ENCODE peak calls at places on chromosomes 3 and 15, in eight cellular contexts. O is endothelial cell of umbilical vein, W is Peyer's patch, Z is thyroid gland, I is sigmoid colon, D is K562, J is H1, R is ovary. X is an unnamed sample. For H3K4me1, the result is how much of the 10 kb centered on the place peaks cover.

GRCh38 chr15:79593119-79593869 is 161.2 kb downstream of the MINAR1 start:
- DNase-seq in D (no peak), O (peak), R (no peak), J (peak), Z (no peak), W (no peak), I (no peak), X (no peak)

GRCh38 chr3:139388961-139389551 is 391 bp downstream of the COPB2 start:
- DNase-seq in D (no peak), W (no peak), I (no peak), J (no peak), Z (no peak), O (no peak), R (no peak), X (no peak)

GRCh38 chr15:56821721-56822425 is 88.6 kb upstream of the ZNF280D start:
- DNase-seq in W (peak), I (peak), O (peak), Z (peak), D (peak), R (peak), J (peak), X (peak)

GRCh38 chr15:29924750-29925149 is 102.5 kb upstream of the TJP1 start:
- DNase-seq in Z (peak), O (peak), R (no peak), W (no peak), D (no peak), J (no peak), I (no peak), X (no peak)

GRCh38 chr3:107959767-107960166 is 131.1 kb downstream of the CD47 start:
- DNase-seq in D (no peak), J (no peak), W (no peak), I (no peak), R (no peak), Z (no peak), O (peak), X (no peak)

GRCh38 chr3:49867400-49867799 is 2.3 kb downstream of the CAMKV start:
- DNase-seq in I (no peak), R (no peak), D (no peak), W (no peak), O (no peak), Z (no peak), J (peak), X (no peak)

GRCh38 chr15:98785796-98786581 is 137.7 kb downstream of the IGF1R start:
- DNase-seq in J (no peak), W (no peak), I (no peak), O (no peak), Z (no peak), D (no peak), R (no peak), X (no peak)

GRCh38 chr3:44883999-44884431 is 9.6 kb downstream of the TGM4 start:
- DNase-seq in R (no peak), D (no peak), Z (peak), W (no peak), I (no peak), O (peak), J (no peak), X (no peak)

GRCh38 chr3:189839576-189839975 is 208.4 kb downstream of the TP63 start:
- DNase-seq in D (no peak), W (no peak), Z (no peak), I (no peak), J (no peak), O (no peak), R (no peak), X (no peak)

GRCh38 chr15:37245358-37245757 is 145.0 kb upstream of the MEIS2 start:
- DNase-seq in D (no peak), Z (no peak), R (no peak), O (no peak), J (no peak), I (no peak), W (no peak), X (no peak)

GRCh38 chr3:138916824-138917223 is 30.1 kb downstream of the FOXL2 start:
- DNase-seq in O (no peak), Z (peak), W (no peak), I (no peak), D (no peak), R (no peak), J (no peak), X (no peak)

GRCh38 chr15:92645051-92645631 is 10.4 kb downstream of the FAM174B start:
- DNase-seq in R (no peak), I (no peak), D (peak), Z (peak), O (peak), J (no peak), W (no peak), X (no peak)

GRCh38 chr15:47822066-47822465 is 104.8 kb downstream of the SEMA6D start:
- DNase-seq in J (no peak), I (no peak), O (no peak), R (peak), Z (peak), D (no peak), W (no peak), X (no peak)

GRCh38 chr3:122936986-122937385 is 90.6 kb downstream of the SEMA5B start:
- DNase-seq in R (no peak), W (no peak), Z (no peak), O (no peak), I (no peak), J (no peak), D (no peak), X (no peak)

GRCh38 chr15:61641645-61642044 is 412.5 kb upstream of the RORA start:
- DNase-seq in J (no peak), Z (no peak), W (no peak), D (no peak), O (no peak), R (no peak), I (no peak), X (no peak)

GRCh38 chr3:190121061-190121765 is 516 bp upstream of the P3H2 start:
- DNase-seq in J (no peak), I (peak), W (no peak), O (no peak), R (peak), Z (peak), D (no peak), X (no peak)

GRCh38 chr3:18098960-18099587 is 326.1 kb downstream of the SATB1 start:
- DNase-seq in O (no peak), R (no peak), J (no peak), I (no peak), Z (no peak), W (no peak), D (no peak), X (no peak)

GRCh38 chr15:34890424-34890823 is 79.1 kb downstream of the AQR start:
- DNase-seq in Z (no peak), O (no peak), R (no peak), D (no peak), I (no peak), J (no peak), W (no peak), X (no peak)

GRCh38 chr3:11480663-11481298 is 162.9 kb downstream of the VGLL4 start:
- DNase-seq in D (peak), Z (no peak), I (peak), O (peak), J (no peak), W (no peak), R (no peak), X (peak)

GRCh38 chr3:128297401-128298138 is 144.3 kb downstream of the EEFSEC start:
- DNase-seq in J (peak), R (no peak), D (no peak), Z (peak), W (no peak), I (no peak), O (no peak), X (no peak)

GRCh38 chr3:121958801-121959200 is 63.2 kb downstream of the ILDR1 start:
- DNase-seq in J (no peak), Z (no peak), W (no peak), D (no peak), R (no peak), I (no peak), O (no peak), X (no peak)

GRCh38 chr3:132145833-132146232 is 111.0 kb upstream of the CPNE4 start:
- DNase-seq in R (no peak), O (no peak), W (no peak), I (no peak), J (no peak), Z (no peak), D (no peak), X (no peak)

GRCh38 chr3:185195652-185196051 is 42.8 kb upstream of the C3orf70 start:
- DNase-seq in D (no peak), I (no peak), R (no peak), Z (no peak), J (no peak), O (no peak), W (no peak), X (no peak)

GRCh38 chr15:31062965-31063355 is 38.6 kb downstream of the TRPM1 start:
- DNase-seq in Z (no peak), I (no peak), W (no peak), R (no peak), J (no peak), O (peak), D (no peak), X (peak)

GRCh38 chr15:80568876-80569605 is 126.1 kb upstream of the ABHD17C start:
- DNase-seq in D (no peak), J (no peak), Z (no peak), W (no peak), I (peak), R (no peak), O (no peak), X (no peak)

GRCh38 chr15:49225572-49226281 is 55.7 kb downstream of the GALK2 start:
- DNase-seq in J (peak), I (no peak), Z (peak), R (no peak), O (peak), D (peak), W (no peak), X (no peak)

GRCh38 chr3:10238330-10238995 is 9.8 kb upstream of the TATDN2 start:
- DNase-seq in D (peak), O (no peak), W (no peak), J (no peak), I (no peak), Z (no peak), R (no peak), X (no peak)

GRCh38 chr3:110783541-110783940 is 288.1 kb upstream of the NECTIN3 start:
- DNase-seq in J (no peak), I (no peak), W (no peak), O (no peak), D (no peak), Z (no peak), R (no peak), X (no peak)

GRCh38 chr3:153277029-153277428 is 115.0 kb downstream of the RAP2B start:
- DNase-seq in Z (no peak), D (no peak), J (no peak), W (no peak), I (no peak), R (no peak), O (no peak), X (no peak)

GRCh38 chr3:11010406-11011165 is 18.0 kb downstream of the SLC6A1 start:
- DNase-seq in I (no peak), O (no peak), D (no peak), J (no peak), Z (no peak), W (peak), R (no peak), X (no peak)

GRCh38 chr3:171285287-171285686 is 174.9 kb downstream of the TNIK start:
- DNase-seq in D (no peak), I (no peak), O (no peak), Z (no peak), J (no peak), R (no peak), W (no peak), X (no peak)

GRCh38 chr3:149628957-149629670 is 28.7 kb downstream of the WWTR1 start:
- DNase-seq in D (no peak), R (no peak), Z (no peak), O (no peak), J (no peak), W (no peak), I (no peak), X (no peak)

GRCh38 chr3:96755519-96755918 is 58.9 kb upstream of the EPHA6 start:
- DNase-seq in J (no peak), W (no peak), R (no peak), O (no peak), D (no peak), Z (no peak), I (no peak), X (no peak)

DNA sequence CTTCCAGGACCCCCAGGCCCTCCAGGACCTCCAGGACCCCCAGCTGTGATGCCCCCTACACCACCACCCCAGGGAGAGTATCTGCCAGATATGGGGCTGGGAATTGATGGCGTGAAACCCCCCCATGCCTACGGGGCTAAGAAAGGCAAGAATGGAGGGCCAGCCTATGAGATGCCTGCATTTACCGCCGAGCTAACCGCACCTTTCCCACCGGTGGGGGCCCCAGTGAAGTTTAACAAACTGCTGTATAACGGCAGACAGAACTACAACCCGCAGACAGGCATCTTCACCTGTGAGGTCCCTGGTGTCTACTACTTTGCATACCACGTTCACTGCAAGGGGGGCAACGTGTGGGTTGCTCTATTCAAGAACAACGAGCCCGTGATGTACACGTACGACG is 22.1 kb upstream of the CMSS1 start:
- DNase-seq in D (no peak), Z (no peak), J (no peak), R (no peak), I (no peak), W (no peak), O (no peak), X (no peak)
- H3K4me1 ChIP-seq in D (under half), Z (under half), J (under half), R (under half), I (under half), W (under half), O (under half), X (under half)

GRCh38 chr3:187002915-187003314 is 72.6 kb downstream of the ST6GAL1 start:
- DNase-seq in J (no peak), W (no peak), I (no peak), D (no peak), Z (no peak), R (no peak), O (no peak), X (no peak)

GRCh38 chr3:187000711-187001151 is 70.4 kb downstream of the ST6GAL1 start:
- DNase-seq in O (no peak), J (no peak), R (no peak), D (no peak), W (no peak), I (no peak), Z (no peak), X (no peak)

GRCh38 chr3:187006884-187007630 is 76.7 kb downstream of the ST6GAL1 start:
- DNase-seq in D (no peak), R (no peak), O (no peak), Z (no peak), I (no peak), J (no peak), W (no peak), X (no peak)

GRCh38 chr3:187011915-187012314 is 81.6 kb downstream of the ST6GAL1 start:
- DNase-seq in J (peak), W (no peak), I (no peak), R (no peak), D (no peak), O (peak), Z (no peak), X (no peak)

GRCh38 chr3:187005827-187006481 is 75.6 kb downstream of the ST6GAL1 start:
- DNase-seq in O (no peak), J (no peak), I (no peak), R (no peak), W (no peak), D (peak), Z (no peak), X (no peak)
- TF ChIP-seq POLR2A in O (no peak), J (no peak), I (no peak), R (no peak), W (no peak), D (no peak), Z (no peak), X (no peak)

DNA sequence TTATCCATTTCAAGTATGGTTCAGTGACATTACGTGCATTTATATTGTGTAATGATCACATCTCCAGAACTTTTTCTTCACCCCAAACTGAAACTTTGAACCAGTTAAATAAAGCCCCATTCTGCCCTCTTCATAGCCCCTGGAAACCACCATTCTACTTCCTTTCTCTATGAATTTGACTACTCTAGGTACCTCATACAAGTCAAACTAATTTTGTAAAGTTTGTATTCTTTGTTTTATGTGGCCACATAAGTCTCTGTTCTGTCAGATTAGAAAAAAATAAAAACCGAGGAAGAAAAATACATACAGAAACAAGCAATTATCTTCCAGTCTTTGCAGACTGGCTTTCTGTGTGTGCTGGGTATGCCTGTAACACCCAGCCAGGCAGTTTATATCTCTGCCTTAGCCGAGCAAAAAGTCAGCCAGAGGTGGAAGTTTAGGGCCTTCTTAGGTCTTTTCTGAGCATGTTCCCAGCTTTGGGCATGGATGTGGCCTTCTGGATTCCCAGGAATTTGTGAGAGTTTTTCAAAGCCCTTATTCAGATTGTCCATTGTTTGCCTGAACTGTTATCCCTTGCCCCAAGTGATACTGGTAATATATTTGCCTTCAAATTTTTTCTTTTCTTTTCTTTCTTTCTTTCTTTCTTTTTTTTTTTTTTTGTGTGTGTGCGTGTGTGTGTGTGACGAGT is 6.0 kb upstream of the GRAMD1C start:
- DNase-seq in R (no peak), D (no peak), I (no peak), O (no peak), J (no peak), W (no peak), Z (no peak), X (no peak)
- H3K4me1 ChIP-seq in R (under half), D (under half), I (under half), O (under half), J (under half), W (under half), Z (under half), X (under half)

GRCh38 chr3:4986611-4987373 is 7.6 kb downstream of the BHLHE40 start:
- DNase-seq in O (peak), J (peak), I (peak), R (peak), D (peak), Z (peak), W (peak), X (peak)
- TF ChIP-seq POLR2A in O (no peak), J (no peak), I (peak), R (peak), D (peak), Z (peak), W (peak), X (peak)

GRCh38 chr15:70096975-70097336 is 761 bp downstream of the TLE3 start:
- DNase-seq in I (no peak), O (no peak), J (no peak), D (no peak), W (no peak), R (no peak), Z (no peak), X (no peak)
- H3K4me1 ChIP-seq in I (half or more), O (half or more), J (under half), D (half or more), W (under half), R (under half), Z (half or more), X (under half)

DNA sequence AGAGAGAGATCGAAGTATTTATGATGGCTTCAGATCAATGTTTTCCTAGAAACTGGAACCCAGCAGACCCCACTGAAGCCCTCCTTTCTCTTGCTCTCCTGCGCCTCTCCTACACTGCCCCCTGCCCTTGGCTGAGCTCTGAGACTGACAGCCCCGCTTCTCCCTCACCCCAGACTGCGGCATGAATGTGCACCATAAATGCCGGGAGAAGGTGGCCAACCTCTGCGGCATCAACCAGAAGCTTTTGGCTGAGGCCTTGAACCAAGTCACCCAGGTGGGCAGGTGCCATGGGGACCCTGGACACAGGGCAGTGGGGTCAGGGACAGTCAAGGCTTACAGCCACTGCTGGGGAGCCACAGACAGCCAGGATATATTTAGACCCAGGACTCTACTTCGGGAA is 23.7 kb downstream of the PRKCD start:
- DNase-seq in O (no peak), D (no peak), Z (no peak), W (no peak), I (no peak), J (no peak), R (no peak), X (no peak)
- TF ChIP-seq POLR2A in O (no peak), D (no peak), Z (no peak), W (no peak), I (no peak), J (no peak), R (no peak), X (no peak)